ENCODE peak calls at places on chromosomes 4 and X, in six cellular contexts. W is right lobe of liver, L is HCT116, E is vagina, T is body of pancreas, Z is ovary. A is an unnamed sample.

GRCh38 chr4:143473334-143474126 is 40.0 kb upstream of the SMARCA5 start:
- DNase-seq in W (peak), L (no peak), E (no peak), T (no peak), Z (no peak), A (no peak)

GRCh38 chr4:85092536-85092935 is 126.0 kb upstream of the WDFY3 start:
- DNase-seq in W (no peak), L (no peak), E (no peak), T (no peak), Z (no peak), A (no peak)

GRCh38 chr4:127698789-127699200 is 31.4 kb upstream of the SLC25A31 start:
- DNase-seq in W (no peak), L (peak), E (no peak), T (no peak), Z (no peak), A (no peak)

GRCh38 chr4:5708171-5708828 is at the start of gene EVC2:
- DNase-seq in W (no peak), L (no peak), E (no peak), T (peak), Z (peak), A (peak)

GRCh38 chr4:100340534-100341364 is 150.5 kb upstream of the DDIT4L start:
- DNase-seq in W (no peak), L (no peak), E (no peak), T (no peak), Z (no peak), A (no peak)

GRCh38 chr4:110781944-110782343 is 159.1 kb upstream of the PITX2 start:
- DNase-seq in W (no peak), L (no peak), E (no peak), T (no peak), Z (no peak), A (no peak)

GRCh38 chrX:106802063-106802387 is 448 bp upstream of the TBC1D8B start:
- DNase-seq in W (no peak), L (no peak), E (no peak), T (peak), Z (no peak), A (no peak)

GRCh38 chr4:2082118-2082517 is 23.0 kb downstream of the NAT8L start:
- DNase-seq in W (no peak), L (no peak), E (no peak), T (no peak), Z (no peak), A (peak)

GRCh38 chr4:113872426-113873260 is 106.8 kb downstream of the ARSJ start:
- DNase-seq in W (no peak), L (no peak), E (no peak), T (no peak), Z (no peak), A (no peak)

GRCh38 chrX:17075004-17075403 is 128.5 kb downstream of the REPS2 start:
- DNase-seq in W (no peak), L (no peak), E (no peak), T (no peak), Z (no peak), A (no peak)

GRCh38 chr4:66430856-66431255 is 760.6 kb upstream of the EPHA5 start:
- DNase-seq in W (no peak), L (no peak), E (no peak), T (no peak), Z (no peak), A (no peak)

GRCh38 chr4:3321295-3321889 is 28.6 kb downstream of the RGS12 start:
- DNase-seq in W (peak), L (no peak), E (no peak), T (peak), Z (peak), A (peak)

DNA sequence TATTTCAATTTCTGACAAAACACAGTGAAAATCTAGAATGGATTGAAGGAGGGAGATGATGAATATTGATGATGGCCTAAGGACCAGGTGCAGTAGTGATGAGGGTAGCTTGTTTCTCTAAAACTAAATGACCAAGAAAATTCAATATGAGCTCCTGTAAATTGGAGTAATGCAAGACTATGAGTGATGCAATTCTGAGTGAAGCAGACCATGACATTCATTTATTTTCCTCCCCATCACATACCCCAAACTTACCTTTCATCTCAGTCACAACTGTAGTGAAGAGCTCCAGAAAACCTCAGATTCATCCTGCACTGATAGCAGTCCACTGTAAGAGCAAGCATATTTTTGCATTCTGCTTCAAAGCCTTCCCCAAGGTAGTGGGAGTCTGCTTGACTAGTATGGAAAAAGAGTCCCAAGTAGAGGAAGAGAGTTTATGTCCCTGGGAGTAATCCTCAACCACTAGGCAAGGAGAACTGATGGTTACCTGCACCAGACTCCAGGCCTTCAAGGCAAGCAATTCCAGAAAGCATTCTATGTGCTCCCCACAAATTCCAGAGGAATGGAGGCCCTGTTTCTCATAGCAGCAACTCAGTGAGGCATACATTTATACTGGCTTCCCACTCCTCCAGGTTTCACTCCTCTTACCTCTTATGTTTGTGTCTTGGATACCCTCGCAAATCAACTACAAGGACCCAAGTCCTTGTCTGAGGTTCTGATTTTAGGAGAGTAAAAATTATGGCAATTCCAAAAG is 47.2 kb downstream of the CXCL1 start:
- DNase-seq in W (no peak), L (no peak), E (no peak), T (no peak), Z (no peak), A (no peak)
- TF ChIP-seq CTCF in W (no peak), L (no peak), E (no peak), T (no peak), Z (no peak), A (no peak)

GRCh38 chrX:1355131-1355799 is 18.7 kb downstream of the IL3RA start:
- DNase-seq in W (no peak), L (no peak), E (no peak), T (no peak), Z (peak), A (peak)
- TF ChIP-seq POLR2A in W (no peak), L (no peak), E (no peak), T (no peak), Z (no peak), A (no peak)

GRCh38 chr4:17934286-17934685 is 87.3 kb downstream of the LCORL start:
- DNase-seq in W (no peak), L (no peak), E (no peak), T (no peak), Z (no peak), A (no peak)
- TF ChIP-seq CTCF in W (no peak), L (no peak), E (no peak), T (no peak), Z (no peak), A (no peak)

GRCh38 chr4:185811509-185812364 is at the start of gene SORBS2:
- DNase-seq in W (peak), L (no peak), E (no peak), T (peak), Z (peak), A (peak)
- TF ChIP-seq POLR2A in W (peak), L (no peak), E (no peak), T (peak), Z (no peak), A (no peak)

GRCh38 chr4:107034982-107035710 is 967 bp downstream of the DKK2 start:
- DNase-seq in W (peak), L (no peak), E (no peak), T (peak), Z (no peak), A (no peak)

GRCh38 chr4:107036602-107037151 is 564 bp upstream of the DKK2 start:
- DNase-seq in W (peak), L (no peak), E (no peak), T (peak), Z (no peak), A (no peak)

GRCh38 chr4:107035711-107036601 is at the start of gene DKK2:
- DNase-seq in W (no peak), L (no peak), E (no peak), T (peak), Z (no peak), A (peak)

GRCh38 chr4:107037188-107037587 is 1.1 kb upstream of the DKK2 start:
- DNase-seq in W (peak), L (no peak), E (no peak), T (peak), Z (no peak), A (peak)

DNA sequence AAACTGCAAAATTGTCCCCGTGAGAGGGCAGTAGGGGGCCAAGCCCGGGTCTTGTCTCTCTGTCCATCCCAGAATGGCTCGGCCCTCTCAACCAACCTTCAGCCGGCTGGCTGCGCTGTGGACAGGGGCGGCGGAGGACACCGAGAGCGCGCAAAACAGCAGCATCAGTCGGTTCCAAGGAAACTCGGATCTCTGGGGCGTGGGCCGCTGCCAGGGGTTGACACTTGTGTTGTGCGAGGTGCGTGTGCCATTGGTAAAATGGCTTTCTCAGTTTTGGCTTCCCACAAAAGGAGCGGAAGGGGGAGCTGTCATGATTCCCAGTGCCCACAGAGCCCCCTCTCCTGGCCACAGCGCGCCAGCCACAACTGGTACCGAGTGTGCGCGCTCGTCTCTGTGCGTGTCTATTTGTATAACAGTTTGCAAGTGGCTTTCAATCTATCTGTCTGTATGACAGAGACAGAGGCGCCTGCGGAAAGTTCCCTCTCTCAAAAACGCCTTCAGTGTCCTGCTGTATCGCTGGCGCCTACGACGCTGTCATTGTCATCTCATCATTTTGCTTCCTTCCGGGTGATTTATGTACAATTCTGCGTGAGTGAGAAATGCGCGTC is 1.9 kb downstream of the DKK2 start:
- DNase-seq in W (peak), L (no peak), E (no peak), T (peak), Z (no peak), A (no peak)
- TF ChIP-seq CTCF in W (no peak), L (no peak), E (no peak), T (no peak), Z (no peak), A (no peak)

GRCh38 chrX:11757397-11757728 is 674 bp upstream of the MSL3 start:
- DNase-seq in W (no peak), L (no peak), E (no peak), T (no peak), Z (no peak), A (no peak)

GRCh38 chrX:11759172-11759460 is 1.1 kb downstream of the MSL3 start:
- DNase-seq in W (no peak), L (no peak), E (no peak), T (no peak), Z (no peak), A (no peak)

GRCh38 chrX:11756354-11757318 is 1.4 kb upstream of the MSL3 start:
- DNase-seq in W (no peak), L (no peak), E (no peak), T (no peak), Z (no peak), A (no peak)

GRCh38 chrX:11758400-11759171 is 549 bp downstream of the MSL3 start:
- DNase-seq in W (peak), L (peak), E (no peak), T (peak), Z (peak), A (peak)

DNA sequence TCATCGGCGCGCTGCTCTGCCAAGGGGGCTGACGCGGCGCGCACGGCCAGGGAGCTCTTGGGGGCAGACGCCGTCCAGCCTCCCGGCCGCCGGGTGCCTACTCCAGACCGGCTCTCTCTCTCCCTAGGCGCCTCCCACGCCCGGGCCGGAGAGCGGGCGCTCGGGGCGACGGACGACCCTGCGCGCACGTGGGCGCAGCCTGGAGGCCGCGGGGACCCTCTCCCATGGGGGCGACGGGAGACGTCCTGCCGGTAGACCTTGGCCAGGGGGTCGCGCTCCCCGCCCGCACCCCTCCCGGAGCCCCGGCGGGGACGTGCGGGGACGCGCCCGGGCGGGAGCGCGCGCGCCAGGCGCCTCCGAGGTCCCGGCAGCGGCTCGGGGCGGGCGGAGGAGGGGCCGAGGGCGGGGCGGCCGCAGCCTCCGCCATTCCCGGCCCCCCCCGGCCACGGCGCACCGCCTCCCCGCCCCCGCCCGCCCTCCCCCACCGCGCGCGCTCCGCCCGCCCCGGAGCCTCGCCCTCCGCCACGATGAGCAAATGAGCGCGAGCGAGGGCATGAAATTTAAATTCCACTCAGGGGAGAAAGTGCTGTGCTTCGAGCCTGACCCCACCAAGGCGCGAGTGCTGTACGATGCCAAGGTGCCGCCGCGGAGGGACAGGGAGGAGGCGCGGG is at the start of gene MSL3:
- DNase-seq in W (peak), L (no peak), E (no peak), T (peak), Z (peak), A (peak)
- TF ChIP-seq POLR2A in W (peak), L (no peak), E (no peak), T (peak), Z (no peak), A (no peak)

DNA sequence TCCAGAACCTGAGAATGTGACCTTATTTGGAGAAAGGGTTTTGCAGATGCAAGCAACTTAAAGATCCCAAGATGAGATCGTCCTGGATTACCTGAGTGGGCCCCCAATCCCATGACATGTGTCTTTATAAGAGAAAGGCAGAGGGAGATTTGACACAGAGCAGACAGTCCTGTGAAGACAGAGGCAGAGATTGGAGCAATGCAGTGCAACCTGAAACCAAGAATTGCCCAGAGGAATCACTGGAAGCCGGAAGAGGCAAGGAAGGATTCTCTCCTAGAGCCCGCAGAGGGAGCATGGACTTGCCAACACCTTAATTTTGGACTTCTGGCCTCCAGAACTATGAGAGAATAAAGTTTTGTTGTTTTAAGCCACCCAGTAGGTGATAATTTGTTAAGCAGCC is 171.6 kb downstream of the SMIM20 start:
- DNase-seq in W (no peak), L (no peak), E (no peak), T (no peak), Z (no peak), A (no peak)
- TF ChIP-seq CTCF in W (no peak), L (no peak), E (no peak), T (no peak), Z (no peak), A (no peak)

DNA sequence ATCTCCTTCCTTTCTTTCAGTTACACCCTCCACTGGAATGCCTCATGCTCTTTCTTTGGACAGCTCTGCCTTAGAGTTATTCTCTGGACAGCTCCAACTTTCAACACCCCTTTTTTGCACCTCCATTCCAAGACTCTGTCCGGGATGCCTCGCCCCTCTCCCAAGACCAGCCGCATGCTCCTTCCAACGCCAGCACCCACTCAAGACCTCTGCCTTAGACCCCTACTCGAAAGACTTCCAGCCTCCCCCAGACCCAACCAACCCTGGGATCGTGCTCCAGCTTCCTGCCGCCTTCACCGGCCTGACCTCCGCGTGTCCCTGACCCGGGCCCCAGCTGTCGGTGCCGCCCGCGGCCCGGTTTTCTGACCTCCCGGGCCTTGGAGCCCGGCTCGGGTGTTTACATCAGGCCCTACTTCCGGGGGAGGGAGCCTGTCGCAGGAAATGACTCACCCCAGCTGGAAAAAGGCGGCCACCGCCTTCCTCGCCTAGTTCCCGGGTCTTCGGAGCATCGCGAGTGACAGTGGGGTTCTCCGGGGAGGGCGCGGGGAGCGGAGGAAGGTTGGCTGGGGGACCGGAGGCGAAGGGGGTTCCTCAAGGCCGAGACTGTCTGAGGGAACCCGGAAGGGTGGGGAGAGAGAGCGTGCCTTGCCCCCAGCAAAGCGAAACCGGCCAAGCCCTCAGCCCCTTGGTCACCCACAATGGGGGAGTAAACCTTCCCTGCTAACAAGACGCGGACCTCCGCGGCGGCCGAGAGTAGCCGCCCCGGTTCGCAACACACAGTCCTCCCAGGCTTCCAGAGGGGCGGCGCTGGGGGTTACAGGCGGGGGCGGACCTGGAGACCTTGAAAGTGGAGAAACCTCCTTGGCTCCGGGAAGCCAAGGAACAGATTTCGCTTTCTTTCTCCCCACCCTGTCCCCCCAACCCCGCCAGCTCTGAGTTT is at the start of gene WDR45:
- DNase-seq in W (peak), L (no peak), E (no peak), T (peak), Z (peak), A (peak)
- TF ChIP-seq POLR2A in W (peak), L (no peak), E (peak), T (peak), Z (peak), A (peak)

GRCh38 chr4:121145430-121145829 is 18.7 kb downstream of the TNIP3 start:
- DNase-seq in W (no peak), L (no peak), E (no peak), T (no peak), Z (no peak), A (no peak)
- TF ChIP-seq CTCF in W (no peak), L (no peak), E (no peak), T (no peak), Z (no peak), A (no peak)

GRCh38 chr4:158768577-158769174 is at the start of gene FNIP2:
- DNase-seq in W (peak), L (peak), E (no peak), T (peak), Z (peak), A (peak)
- TF ChIP-seq POLR2A in W (peak), L (peak), E (peak), T (peak), Z (no peak), A (peak)